ENCODE peak calls at places on chromosome 9, in six cellular contexts. H is HL-60, U is psoas muscle, J is hepatocyte, P is breast epithelium, K is left ventricle myocardium inferior. S is an unnamed sample.

GRCh38 chr9:89747589-89747988 is 142.8 kb downstream of the GADD45G start:
- DNase-seq in P (no peak), K (peak; percentile 68), J (no peak), H (no peak), U (no peak), S (no peak)

GRCh38 chr9:131667576-131667975 is 72.3 kb downstream of the RAPGEF1 start:
- DNase-seq in H (no peak), K (no peak), U (no peak), P (no peak), J (no peak), S (peak; percentile 64)

GRCh38 chr9:38689678-38690077 is 30.3 kb downstream of the FAM240B start:
- DNase-seq in K (no peak), J (peak; percentile 66), P (no peak), U (no peak), H (no peak), S (no peak)

GRCh38 chr9:93287189-93287552 is 103.2 kb downstream of the WNK2 start:
- DNase-seq in J (no peak), P (peak; percentile 7), K (no peak), H (no peak), U (no peak), S (no peak)

GRCh38 chr9:104854613-104855012 is 73.3 kb downstream of the ABCA1 start:
- DNase-seq in U (no peak), H (no peak), J (no peak), P (no peak), K (no peak), S (no peak)

GRCh38 chr9:136010615-136011341 is 49.6 kb upstream of the UBAC1 start:
- DNase-seq in J (no peak), H (no peak), U (peak; percentile 28), P (no peak), K (peak; percentile 18), S (peak; percentile 50)

GRCh38 chr9:2576631-2577030 is 45.0 kb upstream of the VLDLR start:
- DNase-seq in H (no peak), K (no peak), U (no peak), P (no peak), J (no peak), S (no peak)

GRCh38 chr9:28925184-28925583 is 1351.9 kb upstream of the C9orf72 start:
- DNase-seq in P (no peak), U (no peak), J (no peak), K (no peak), H (no peak), S (no peak)

GRCh38 chr9:13487936-13488335 is 208.4 kb upstream of the MPDZ start:
- DNase-seq in U (no peak), P (peak; percentile 77), H (no peak), K (no peak), J (no peak), S (no peak)

GRCh38 chr9:109683521-109683920 is 96.5 kb upstream of the PALM2AKAP2 start:
- DNase-seq in J (no peak), U (no peak), P (no peak), K (no peak), H (no peak), S (no peak)

GRCh38 chr9:28394774-28395173 is 821.5 kb upstream of the C9orf72 start:
- DNase-seq in K (no peak), P (no peak), U (no peak), H (no peak), J (no peak), S (no peak)

GRCh38 chr9:125380406-125380805 is 118.8 kb downstream of the GAPVD1 start:
- DNase-seq in P (no peak), U (no peak), K (no peak), J (no peak), H (no peak), S (peak; percentile 22)

GRCh38 chr9:129783516-129784361 is 19.2 kb upstream of the TOR1B start:
- DNase-seq in K (peak; percentile 36), H (no peak), U (peak; percentile 44), P (peak; percentile 63), J (peak; percentile 90), S (peak; percentile 67)

GRCh38 chr9:36207016-36207415 is 16.3 kb downstream of the CLTA start:
- DNase-seq in J (no peak), U (no peak), H (no peak), P (no peak), K (no peak), S (no peak)

GRCh38 chr9:36208521-36209253 is 18.0 kb downstream of the CLTA start:
- DNase-seq in H (no peak), K (no peak), P (no peak), U (no peak), J (no peak), S (no peak)

GRCh38 chr9:36210722-36211121 is 20.0 kb downstream of the CLTA start:
- DNase-seq in U (no peak), K (no peak), H (no peak), J (no peak), P (no peak), S (no peak)

GRCh38 chr9:36207546-36208012 is 16.9 kb downstream of the CLTA start:
- DNase-seq in P (no peak), J (no peak), H (no peak), K (no peak), U (no peak), S (no peak)

DNA sequence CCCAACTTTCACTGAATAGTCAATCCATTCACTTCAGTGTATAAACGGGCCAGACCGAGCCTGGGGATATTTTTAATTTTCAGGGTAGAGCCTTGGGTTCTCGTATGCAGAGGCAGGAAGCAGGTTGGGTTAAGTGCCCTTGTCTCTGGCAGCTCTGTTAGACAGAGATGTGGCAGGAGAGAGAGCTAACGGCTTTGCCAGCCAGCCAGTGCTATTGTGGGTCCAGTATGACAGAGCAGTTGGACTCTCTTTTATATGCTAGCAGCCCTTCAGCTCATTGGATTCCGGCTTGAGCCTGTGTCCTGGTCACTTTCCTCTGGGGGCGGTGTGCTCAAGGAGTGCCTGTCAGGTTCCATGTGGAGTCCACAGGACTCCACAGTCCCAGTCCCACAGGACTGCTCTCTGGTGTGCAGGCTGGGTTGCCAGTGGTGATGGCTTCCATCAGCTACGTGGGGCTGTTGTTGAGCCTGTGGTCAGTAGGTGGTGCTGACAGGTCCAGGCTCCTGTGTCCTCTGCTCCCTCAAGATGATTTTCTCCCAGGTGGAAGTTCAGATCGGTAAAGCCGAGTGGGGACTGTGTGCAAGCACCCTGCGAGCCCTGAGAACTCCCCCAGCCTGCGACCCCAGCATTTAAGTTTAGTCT is 14.3 kb downstream of the CLTA start:
- DNase-seq in P (no peak), H (no peak), K (no peak), J (peak; percentile 39), U (no peak), S (no peak)
- TF ChIP-seq CTCF in P (no peak), H (no peak), K (peak; percentile 33), J (peak; percentile 22), U (no peak), S (no peak)

GRCh38 chr9:73156593-73157187 is 5.0 kb downstream of the ANXA1 start:
- DNase-seq in U (no peak), K (no peak), J (no peak), P (no peak), H (no peak), S (no peak)
- H3K27ac ChIP-seq in U (no peak overlapping the region), K (no peak overlapping the region), J (no peak overlapping the region), P (peak overlapping the region; percentile 19), H (peak overlapping the region; percentile 61), S (no peak overlapping the region)

GRCh38 chr9:21018177-21018576 is 13.3 kb downstream of the HACD4 start:
- DNase-seq in H (no peak), U (no peak), K (no peak), J (no peak), P (no peak), S (no peak)
- TF ChIP-seq CTCF in H (no peak), U (no peak), K (no peak), J (no peak), P (no peak), S (no peak)

GRCh38 chr9:137797206-137798120 is 80.1 kb upstream of the CACNA1B start:
- DNase-seq in J (no peak), K (no peak), P (no peak), H (no peak), U (no peak), S (no peak)

GRCh38 chr9:137800196-137801022 is 77.2 kb upstream of the CACNA1B start:
- DNase-seq in H (no peak), U (no peak), J (no peak), K (no peak), P (no peak), S (no peak)

GRCh38 chr9:137798142-137798541 is 79.4 kb upstream of the CACNA1B start:
- DNase-seq in K (no peak), P (no peak), J (no peak), U (no peak), H (no peak), S (no peak)

GRCh38 chr9:137799630-137799983 is 78.0 kb upstream of the CACNA1B start:
- DNase-seq in H (no peak), K (no peak), J (no peak), P (no peak), U (no peak), S (no peak)

DNA sequence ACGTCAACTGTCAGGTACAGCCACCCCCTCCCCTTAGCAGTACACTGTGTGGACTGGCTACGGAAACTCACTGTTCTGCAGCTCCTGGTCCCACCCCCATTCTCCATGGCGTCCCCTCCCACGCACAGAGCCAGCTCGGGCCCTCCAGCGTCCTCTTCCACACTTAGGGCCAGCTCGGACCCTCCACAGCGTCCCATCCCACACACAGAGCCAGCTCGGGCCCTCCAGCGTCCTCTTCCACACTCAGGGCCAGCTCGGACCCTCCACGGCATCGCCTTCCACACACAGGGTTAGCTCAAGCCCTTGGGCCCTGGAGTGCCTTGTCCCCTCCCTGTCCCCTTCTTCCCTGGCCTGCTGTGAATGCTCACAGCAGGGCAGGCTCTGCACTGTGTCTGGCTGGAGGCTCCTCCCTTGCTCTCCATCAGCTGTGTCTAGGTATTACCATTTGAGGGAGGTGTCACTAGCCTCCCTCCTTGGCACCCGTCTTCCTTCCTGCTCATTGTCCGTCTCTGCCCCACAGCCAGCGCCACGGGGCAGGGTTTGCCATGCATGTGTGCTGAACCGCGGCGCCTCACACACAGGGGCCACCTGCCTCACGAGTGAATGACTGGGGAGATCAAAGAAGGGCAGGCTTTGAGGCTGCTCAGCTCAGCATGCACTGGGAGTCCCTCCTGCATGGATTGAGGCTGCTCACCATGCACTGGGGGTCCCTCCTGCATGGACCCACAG is 78.5 kb upstream of the CACNA1B start:
- DNase-seq in P (no peak), K (no peak), H (no peak), U (no peak), J (no peak), S (no peak)
- H3K27ac ChIP-seq in P (no peak overlapping the region), K (no peak overlapping the region), H (no peak overlapping the region), U (no peak overlapping the region), J (no peak overlapping the region), S (no peak overlapping the region)

GRCh38 chr9:133822439-133823065 is 84.4 kb upstream of the SARDH start:
- DNase-seq in U (no peak), P (no peak), J (no peak), H (no peak), K (no peak), S (no peak)

GRCh38 chr9:133824106-133824801 is 86.1 kb upstream of the SARDH start:
- DNase-seq in J (no peak), K (no peak), U (no peak), P (no peak), H (no peak), S (no peak)

GRCh38 chr9:133821606-133822438 is 83.7 kb upstream of the SARDH start:
- DNase-seq in K (no peak), H (no peak), P (no peak), J (no peak), U (no peak), S (no peak)

GRCh38 chr9:133824802-133825186 is 86.6 kb upstream of the SARDH start:
- DNase-seq in K (no peak), P (no peak), H (no peak), J (no peak), U (no peak), S (no peak)

GRCh38 chr9:133823189-133824105 is 85.3 kb upstream of the SARDH start:
- DNase-seq in P (no peak), J (no peak), U (no peak), K (no peak), H (no peak), S (no peak)
- TF ChIP-seq CTCF in P (no peak), J (no peak), U (no peak), K (no peak), H (no peak), S (no peak)